ENCODE peak calls at places on chromosomes 2 and 18, in six cellular contexts. Z is H1, L is HepG2, U is HCT116, N is GM12878, X is K562. Y is an unnamed sample.

GRCh38 chr2:43270930-43271615 is 44.7 kb upstream of the ZFP36L2 start:
- DNase-seq in Z (no peak), L (no peak), U (no peak), N (no peak), X (no peak), Y (no peak)

GRCh38 chr2:227472265-227473018 is 486 bp downstream of the AGFG1 start:
- DNase-seq in Z (no peak), L (no peak), U (no peak), N (no peak), X (peak; percentile 66), Y (no peak)

GRCh38 chr2:69223759-69224494 is 163.1 kb downstream of the GFPT1 start:
- DNase-seq in Z (no peak), L (peak; percentile 26), U (no peak), N (no peak), X (no peak), Y (no peak)

GRCh38 chr2:39851691-39852110 is 72.6 kb upstream of the THUMPD2 start:
- DNase-seq in Z (no peak), L (no peak), U (no peak), N (no peak), X (no peak), Y (peak; percentile 30)

GRCh38 chr2:11953258-11953657 is 206.8 kb downstream of the LPIN1 start:
- DNase-seq in Z (no peak), L (no peak), U (no peak), N (no peak), X (no peak), Y (no peak)

GRCh38 chr2:196389670-196390069 is 218.3 kb upstream of the STK17B start:
- DNase-seq in Z (no peak), L (no peak), U (no peak), N (no peak), X (peak; percentile 41), Y (no peak)

GRCh38 chr2:218815244-218815637 is 16.4 kb downstream of the PRKAG3 start:
- DNase-seq in Z (no peak), L (no peak), U (no peak), N (no peak), X (no peak), Y (no peak)

GRCh38 chr2:121746071-121746578 is 9.3 kb upstream of the TSN start:
- DNase-seq in Z (no peak), L (no peak), U (no peak), N (no peak), X (peak; percentile 45), Y (no peak)

GRCh38 chr2:113173563-113174368 is at the start of gene PSD4:
- DNase-seq in Z (no peak), L (no peak), U (no peak), N (peak; percentile 67), X (peak; percentile 92), Y (no peak)

GRCh38 chr2:155310589-155310988 is 612.1 kb downstream of the KCNJ3 start:
- DNase-seq in Z (no peak), L (peak; percentile 21), U (peak; percentile 47), N (no peak), X (peak; percentile 29), Y (peak; percentile 18)

GRCh38 chr2:56531668-56532420 is 348.1 kb downstream of the CCDC85A start:
- DNase-seq in Z (no peak), L (no peak), U (no peak), N (no peak), X (no peak), Y (no peak)

GRCh38 chr2:12970861-12971260 is 254.1 kb downstream of the TRIB2 start:
- DNase-seq in Z (no peak), L (no peak), U (no peak), N (no peak), X (no peak), Y (no peak)

GRCh38 chr2:232432598-232433184 is 23.3 kb upstream of the ALPI start:
- DNase-seq in Z (no peak), L (no peak), U (no peak), N (no peak), X (peak; percentile 20), Y (no peak)

GRCh38 chr18:34609991-34610658 is 100.0 kb upstream of the DTNA start:
- DNase-seq in Z (no peak), L (no peak), U (no peak), N (no peak), X (no peak), Y (no peak)

GRCh38 chr18:35159782-35160181 is 81.1 kb upstream of the ZNF397 start:
- DNase-seq in Z (no peak), L (no peak), U (no peak), N (no peak), X (no peak), Y (no peak)

GRCh38 chr2:144950874-144951560 is 431.1 kb upstream of the ZEB2 start:
- DNase-seq in Z (no peak), L (no peak), U (peak; percentile 22), N (no peak), X (no peak), Y (no peak)

GRCh38 chr18:9380101-9380500 is 45.5 kb downstream of the TWSG1 start:
- DNase-seq in Z (no peak), L (no peak), U (no peak), N (no peak), X (no peak), Y (no peak)

GRCh38 chr2:38245114-38245641 is 131.9 kb downstream of the ATL2 start:
- DNase-seq in Z (no peak), L (no peak), U (no peak), N (no peak), X (no peak), Y (no peak)

GRCh38 chr2:168469281-168469988 is 13.4 kb downstream of the CERS6 start:
- DNase-seq in Z (no peak), L (no peak), U (no peak), N (peak; percentile 75), X (no peak), Y (no peak)

GRCh38 chr18:33696332-33697162 is 118.5 kb downstream of the ASXL3 start:
- DNase-seq in Z (no peak), L (no peak), U (no peak), N (no peak), X (no peak), Y (no peak)

GRCh38 chr2:127103243-127104165 is 3.5 kb downstream of the BIN1 start:
- DNase-seq in Z (no peak), L (no peak), U (no peak), N (no peak), X (no peak), Y (no peak)

GRCh38 chr2:215831296-215831913 is 181.9 kb downstream of the MREG start:
- DNase-seq in Z (no peak), L (peak; percentile 71), U (no peak), N (peak; percentile 67), X (peak; percentile 59), Y (no peak)

DNA sequence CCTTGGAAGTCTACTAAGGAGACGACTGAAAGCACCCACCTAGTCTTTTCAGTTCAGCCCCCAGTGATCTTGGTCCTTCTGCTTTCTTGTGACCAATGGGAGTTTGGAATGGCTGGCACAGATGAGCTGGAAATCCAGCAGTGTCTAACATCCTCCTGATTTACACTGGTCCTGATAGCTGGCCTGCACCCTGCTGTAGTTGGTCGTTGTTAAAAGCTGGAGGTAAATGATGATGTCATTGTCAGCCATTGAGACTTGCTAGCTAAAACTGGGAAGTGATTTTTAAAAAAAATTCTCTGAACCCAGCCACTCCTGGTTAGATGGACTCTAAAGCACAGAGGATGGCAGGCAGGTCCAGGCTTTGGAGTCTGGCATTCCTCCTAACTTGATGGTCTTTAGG is 19.3 kb downstream of the CCT7 start:
- DNase-seq in Z (no peak), L (no peak), U (no peak), N (no peak), X (no peak), Y (no peak)
- H3K36me3 ChIP-seq in Z (peaks cover 45% of the 10 kb centered on the region), L (peaks cover 55% of the 10 kb centered on the region), U (peaks cover 43% of the 10 kb centered on the region), N (peaks cover 34% of the 10 kb centered on the region), X (peaks cover 64% of the 10 kb centered on the region), Y (peaks cover 65% of the 10 kb centered on the region)

GRCh38 chr18:22998336-22998735 is 65.2 kb downstream of the RBBP8 start:
- DNase-seq in Z (no peak), L (no peak), U (no peak), N (no peak), X (no peak), Y (no peak)
- TF ChIP-seq ZNF274 in Z (no peak), L (no peak), U (no peak), N (no peak), X (no peak), Y (no peak)

GRCh38 chr2:96819876-96820511 is 3.9 kb downstream of the CNNM3 start:
- DNase-seq in Z (no peak), L (no peak), U (no peak), N (no peak), X (no peak), Y (no peak)

GRCh38 chr2:96819101-96819875 is 3.2 kb downstream of the CNNM3 start:
- DNase-seq in Z (no peak), L (peak; percentile 98), U (no peak), N (no peak), X (peak; percentile 74), Y (no peak)

GRCh38 chr2:96816127-96816835 is at the start of gene CNNM3:
- DNase-seq in Z (peak; percentile 64), L (peak; percentile 91), U (peak; percentile 71), N (no peak), X (peak; percentile 96), Y (peak; percentile 94)

GRCh38 chr2:96816836-96817702 is 1.0 kb downstream of the CNNM3 start:
- DNase-seq in Z (no peak), L (peak; percentile 16), U (no peak), N (no peak), X (peak; percentile 37), Y (no peak)

GRCh38 chr2:96817882-96818281 is 1.8 kb downstream of the CNNM3 start:
- DNase-seq in Z (no peak), L (no peak), U (no peak), N (no peak), X (peak; percentile 61), Y (no peak)
- H3K4me3 ChIP-seq in Z (peak overlapping the region; percentile 63), L (peak overlapping the region; percentile 87), U (peak overlapping the region; percentile 79), N (peak overlapping the region; percentile 96), X (peak overlapping the region; percentile 80), Y (peak overlapping the region; percentile 83)

GRCh38 chr18:69538849-69539248 is 138.2 kb downstream of the DOK6 start:
- DNase-seq in Z (no peak), L (no peak), U (no peak), N (no peak), X (no peak), Y (no peak)

DNA sequence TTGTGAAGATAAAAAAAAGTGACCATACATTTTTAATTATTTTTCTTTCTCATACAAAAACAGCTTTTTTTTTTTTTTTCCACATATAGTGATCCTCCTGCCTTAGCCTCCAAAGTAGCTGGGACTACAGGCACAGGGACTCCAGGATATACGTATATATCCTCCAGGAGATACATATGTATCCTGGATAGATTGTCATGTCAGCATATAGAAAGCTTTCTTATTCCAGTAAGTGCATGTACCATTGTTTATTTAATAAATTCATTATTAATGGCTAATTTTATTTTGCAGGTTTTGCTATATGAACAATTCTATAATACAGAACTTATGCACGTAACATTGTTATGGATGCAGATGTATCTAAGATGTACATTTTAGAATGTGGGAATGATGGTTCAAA is 138.7 kb downstream of the DOK6 start:
- DNase-seq in Z (no peak), L (no peak), U (no peak), N (no peak), X (no peak), Y (no peak)
- H3K36me3 ChIP-seq in Z (no peaks in the 10 kb centered on the region), L (no peaks in the 10 kb centered on the region), U (no peaks in the 10 kb centered on the region), N (no peaks in the 10 kb centered on the region), X (no peaks in the 10 kb centered on the region), Y (no peaks in the 10 kb centered on the region)

GRCh38 chr2:240564191-240564570 is 4.0 kb downstream of the DUSP28 start:
- DNase-seq in Z (no peak), L (no peak), U (no peak), N (no peak), X (no peak), Y (no peak)
- TF ChIP-seq ZNF274 in Z (no peak), L (no peak), U (no peak), N (no peak), X (no peak), Y (no peak)